ENCODE peak calls at places on chromosome 6, in seven cellular contexts. Y, P, O, T, V, I and K are unnamed samples.

GRCh38 chr6:30071081-30071818 is 4.3 kb downstream of the PPP1R11 start:
- DNase-seq in Y (peak; percentile 38), I (peak; percentile 44), T (peak; percentile 38), P (no peak), V (peak; percentile 42), O (no peak), K (no peak)

GRCh38 chr6:15993716-15994228 is 135.1 kb upstream of the MYLIP start:
- DNase-seq in V (no peak), Y (no peak), I (no peak), O (no peak), T (no peak), P (no peak), K (no peak)

GRCh38 chr6:138397128-138397814 is 6.8 kb upstream of the HEBP2 start:
- DNase-seq in I (no peak), P (no peak), T (peak; percentile 42), Y (peak; percentile 57), V (no peak), O (no peak), K (no peak)

GRCh38 chr6:36683145-36683655 is 4.7 kb downstream of the CDKN1A start:
- DNase-seq in P (peak; percentile 37), T (no peak), Y (no peak), V (no peak), O (no peak), I (no peak), K (no peak)

GRCh38 chr6:93790976-93791375 is 371.6 kb upstream of the EPHA7 start:
- DNase-seq in O (no peak), V (no peak), Y (peak; percentile 52), I (no peak), P (no peak), T (no peak), K (no peak)

GRCh38 chr6:140601409-140601808 is 1227.0 kb upstream of the CITED2 start:
- DNase-seq in P (no peak), Y (peak; percentile 10), O (no peak), V (no peak), T (no peak), I (no peak), K (no peak)

GRCh38 chr6:11815231-11815630 is 36.6 kb upstream of the ADTRP start:
- DNase-seq in V (no peak), I (no peak), P (peak; percentile 73), Y (peak; percentile 62), T (no peak), O (no peak), K (peak; percentile 43)

GRCh38 chr6:37396571-37397185 is 36.3 kb upstream of the CMTR1 start:
- DNase-seq in T (no peak), Y (peak; percentile 22), V (no peak), I (no peak), O (no peak), P (no peak), K (no peak)

GRCh38 chr6:160457843-160458242 is 109.7 kb downstream of the SLC22A3 start:
- DNase-seq in V (no peak), Y (no peak), O (no peak), T (no peak), P (no peak), I (no peak), K (no peak)